ENCODE peak calls at places on chromosomes 11 and 22, in ten cellular contexts. V, B, F, L, A, I, C, Z, S and R are unnamed samples.

GRCh38 chr11:69075421-69076128 is 26.8 kb downstream of the TPCN2 start:
- DNase-seq in C (no peak), I (peak), S (peak), A (peak), Z (peak), V (no peak), F (no peak), L (no peak), B (no peak), R (no peak)

GRCh38 chr11:3135491-3136440 is 29.3 kb downstream of the OSBPL5 start:
- DNase-seq in A (no peak), L (peak), V (peak), S (peak), C (no peak), F (no peak), Z (no peak), B (no peak), I (peak), R (peak)

GRCh38 chr22:27747396-27748256 is 53.9 kb downstream of the MN1 start:
- DNase-seq in F (no peak), S (no peak), V (no peak), L (peak), I (no peak), C (no peak), A (no peak), B (no peak), Z (peak), R (no peak)

GRCh38 chr22:40479126-40479800 is 108.9 kb downstream of the SGSM3 start:
- DNase-seq in C (no peak), L (peak), A (no peak), S (no peak), B (no peak), F (no peak), I (no peak), V (no peak), Z (no peak), R (peak)

GRCh38 chr22:30867746-30868662 is 100.6 kb downstream of the MORC2 start:
- DNase-seq in B (no peak), C (no peak), V (no peak), I (peak), F (no peak), S (peak), A (no peak), Z (no peak), L (no peak), R (peak)

GRCh38 chr11:44747339-44747738 is 20.6 kb downstream of the TSPAN18 start:
- DNase-seq in S (no peak), F (no peak), C (no peak), L (no peak), V (no peak), I (no peak), Z (peak), A (no peak), B (no peak), R (no peak)

GRCh38 chr11:62856333-62856910 is 17.0 kb upstream of the WDR74 start:
- DNase-seq in Z (peak), B (no peak), V (no peak), S (no peak), I (no peak), L (no peak), C (no peak), A (no peak), F (no peak), R (no peak)

GRCh38 chr11:14249121-14249963 is 109.6 kb downstream of the RRAS2 start:
- DNase-seq in V (no peak), Z (peak), F (peak), I (peak), L (peak), C (no peak), S (peak), A (peak), B (peak), R (peak)

GRCh38 chr11:35515224-35515623 is 10.2 kb downstream of the PAMR1 start:
- DNase-seq in S (no peak), F (no peak), I (no peak), Z (peak), A (peak), C (no peak), V (no peak), B (no peak), L (no peak), R (no peak)

GRCh38 chr11:62025429-62026105 is 58.1 kb upstream of the FTH1 start:
- DNase-seq in S (peak), I (peak), C (peak), B (no peak), A (peak), F (peak), Z (peak), V (peak), L (peak), R (no peak)

GRCh38 chr11:76668362-76669155 is 2.0 kb downstream of the LRRC32 start:
- DNase-seq in V (peak), I (peak), B (no peak), L (no peak), S (no peak), A (no peak), F (no peak), Z (no peak), C (no peak), R (peak)
- H3K4me3 ChIP-seq in V (peak), I (no peak), B (no peak), L (no peak), S (peak), A (no peak), F (no peak), Z (no peak), C (no peak), R (no peak)

GRCh38 chr22:36156515-36157419 is 3.8 kb downstream of the APOL3 start:
- DNase-seq in B (peak), A (peak), S (peak), V (peak), L (peak), C (peak), Z (peak), I (peak), F (peak), R (peak)

GRCh38 chr22:36153756-36154155 is 6.8 kb downstream of the APOL3 start:
- DNase-seq in F (no peak), S (no peak), A (no peak), B (no peak), C (no peak), Z (no peak), I (no peak), L (no peak), V (no peak), R (no peak)

GRCh38 chr22:36152088-36152487 is 8.5 kb downstream of the APOL3 start:
- DNase-seq in L (no peak), A (no peak), V (no peak), B (no peak), F (no peak), I (no peak), S (no peak), Z (no peak), C (no peak), R (no peak)

GRCh38 chr22:36155702-36156101 is 4.9 kb downstream of the APOL3 start:
- DNase-seq in C (no peak), L (no peak), B (no peak), I (peak), A (no peak), Z (peak), F (no peak), V (peak), S (peak), R (no peak)

DNA sequence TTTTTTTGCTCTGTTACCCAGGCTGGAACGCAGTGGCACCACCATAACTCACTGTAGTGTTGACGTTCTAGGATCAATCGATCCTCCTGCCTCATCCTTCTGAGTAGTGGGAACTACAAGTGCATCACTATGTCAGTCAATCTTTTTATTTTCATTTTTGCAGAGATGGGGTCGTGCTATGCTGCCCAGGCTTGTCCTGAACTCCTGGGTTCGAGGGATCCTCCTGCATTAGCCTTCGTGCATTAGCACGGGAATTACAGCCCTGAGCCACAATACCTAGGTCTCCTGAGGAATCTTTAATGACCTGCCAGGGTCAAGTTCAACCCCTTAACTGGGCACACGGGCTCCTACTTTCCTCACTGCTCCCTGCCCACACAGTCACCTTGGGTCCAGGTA is 4.4 kb downstream of the APOL3 start:
- DNase-seq in I (no peak), B (no peak), F (no peak), V (no peak), L (no peak), S (no peak), Z (no peak), A (no peak), C (no peak), R (no peak)
- H3K4me3 ChIP-seq in I (peak), B (no peak), F (peak), V (peak), L (no peak), S (no peak), Z (peak), A (no peak), C (peak), R (no peak)

GRCh38 chr11:64869571-64870175 is 8.7 kb downstream of the EHD1 start:
- DNase-seq in C (no peak), S (no peak), I (no peak), B (peak), A (no peak), Z (no peak), F (no peak), L (peak), V (no peak), R (peak)

GRCh38 chr11:64870176-64870892 is 8.1 kb downstream of the EHD1 start:
- DNase-seq in L (peak), V (no peak), Z (peak), A (peak), S (peak), F (no peak), I (no peak), C (no peak), B (peak), R (peak)

GRCh38 chr11:64868904-64869570 is 9.4 kb downstream of the EHD1 start:
- DNase-seq in Z (peak), L (no peak), A (peak), B (peak), S (peak), I (peak), V (no peak), F (no peak), C (no peak), R (no peak)

GRCh38 chr11:64872790-64873488 is 5.5 kb downstream of the EHD1 start:
- DNase-seq in F (no peak), Z (no peak), L (no peak), B (no peak), C (no peak), I (no peak), V (no peak), A (no peak), S (no peak), R (no peak)

DNA sequence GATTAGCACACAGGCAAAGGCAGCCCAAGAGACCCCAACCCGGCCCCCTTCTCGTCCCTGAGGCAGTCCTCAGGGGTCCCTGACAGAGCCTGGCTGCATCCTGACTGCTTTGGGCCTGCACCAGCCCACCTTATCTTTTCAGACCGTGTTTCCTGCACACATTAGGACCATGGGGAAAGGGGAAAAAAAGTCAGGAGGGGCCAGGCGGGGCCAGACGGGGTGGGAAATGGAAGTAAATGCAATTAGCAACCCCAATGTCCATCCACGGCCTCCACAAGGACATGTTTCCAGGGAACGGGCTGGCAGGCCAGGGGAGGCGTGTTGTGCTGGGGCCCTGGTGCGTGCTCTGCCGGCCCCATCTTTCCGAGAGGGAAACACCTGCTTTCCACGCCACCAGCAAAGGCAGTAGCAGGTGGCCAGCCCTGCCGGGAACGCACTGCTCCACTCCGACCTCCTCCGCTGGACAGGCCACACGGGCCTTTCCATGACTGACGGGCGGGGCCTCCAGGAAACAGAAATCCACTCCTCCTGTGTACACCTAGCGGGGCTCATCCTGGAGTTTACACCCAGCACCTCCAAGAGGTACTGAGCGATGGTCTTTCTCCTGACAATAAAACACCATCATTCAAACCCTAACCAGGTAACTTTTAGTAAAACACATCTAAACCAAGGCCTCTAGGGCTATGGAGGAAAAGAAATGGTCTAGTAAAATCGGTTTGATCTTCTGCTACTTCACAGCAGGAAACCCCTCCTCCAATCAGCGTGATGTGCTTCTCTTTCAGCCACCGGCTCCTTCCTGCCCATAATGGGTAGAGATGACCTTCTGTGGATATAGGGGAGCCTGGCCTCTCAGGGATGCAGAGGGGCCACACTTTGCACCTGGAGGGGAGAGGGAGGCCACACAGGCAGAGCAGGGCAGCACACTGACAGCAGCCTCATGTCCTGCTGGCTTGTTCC is 7.2 kb downstream of the EHD1 start:
- DNase-seq in S (no peak), Z (no peak), B (no peak), V (no peak), F (no peak), C (no peak), I (no peak), L (no peak), A (no peak), R (no peak)
- H3K4me3 ChIP-seq in S (no peak), Z (no peak), B (no peak), V (no peak), F (peak), C (no peak), I (no peak), L (no peak), A (no peak), R (no peak)

DNA sequence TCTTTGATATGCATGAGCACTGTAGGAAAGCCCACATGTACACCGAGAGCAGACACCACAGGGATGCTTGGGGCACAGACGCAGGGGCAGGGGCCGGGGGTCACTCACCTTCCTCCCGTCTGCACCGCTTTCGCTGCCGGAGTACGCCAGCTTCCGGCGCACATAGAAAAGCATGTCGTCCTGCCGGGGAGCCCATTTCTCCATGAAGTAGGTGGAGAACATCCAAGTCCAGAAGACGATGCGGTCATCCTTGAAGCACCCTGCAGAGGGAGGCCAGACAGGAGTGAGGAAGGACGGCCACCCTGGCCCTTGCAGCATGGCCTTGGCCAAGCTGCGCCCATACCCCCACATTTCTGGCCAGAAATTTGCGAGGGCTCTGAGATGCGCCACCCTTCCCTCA is 28.8 kb downstream of the KIAA0930 start:
- DNase-seq in Z (peak), F (no peak), L (no peak), S (no peak), V (peak), I (no peak), C (no peak), B (no peak), A (no peak), R (no peak)
- H3K4me3 ChIP-seq in Z (peak), F (no peak), L (no peak), S (peak), V (no peak), I (peak), C (no peak), B (no peak), A (peak), R (peak)

GRCh38 chr11:125228425-125228824 is 63.9 kb downstream of the PKNOX2 start:
- DNase-seq in L (peak), I (no peak), V (no peak), F (no peak), B (no peak), C (no peak), S (no peak), A (no peak), Z (no peak), R (peak)

GRCh38 chr11:125227151-125227550 is 62.6 kb downstream of the PKNOX2 start:
- DNase-seq in L (no peak), B (no peak), V (no peak), I (no peak), S (no peak), C (no peak), F (no peak), Z (no peak), A (no peak), R (no peak)

GRCh38 chr11:125229916-125230315 is 65.4 kb downstream of the PKNOX2 start:
- DNase-seq in L (no peak), B (no peak), S (no peak), I (no peak), F (no peak), C (no peak), Z (no peak), V (no peak), A (no peak), R (no peak)

GRCh38 chr11:125226701-125227100 is 62.1 kb downstream of the PKNOX2 start:
- DNase-seq in L (no peak), I (no peak), F (no peak), Z (no peak), V (no peak), S (no peak), C (no peak), B (no peak), A (no peak), R (no peak)

GRCh38 chr11:125229006-125229405 is 64.5 kb downstream of the PKNOX2 start:
- DNase-seq in C (no peak), Z (no peak), F (no peak), B (no peak), I (no peak), L (peak), S (no peak), V (no peak), A (no peak), R (peak)
- H3K4me3 ChIP-seq in C (no peak), Z (no peak), F (no peak), B (no peak), I (no peak), L (no peak), S (no peak), V (no peak), A (no peak), R (no peak)

GRCh38 chr22:19759459-19759993 is 1.1 kb upstream of the TBX1 start:
- DNase-seq in S (no peak), C (no peak), F (no peak), I (no peak), B (no peak), V (no peak), Z (no peak), A (no peak), L (no peak), R (peak)
- H3K4me3 ChIP-seq in S (no peak), C (no peak), F (peak), I (no peak), B (no peak), V (no peak), Z (peak), A (no peak), L (no peak), R (no peak)